ENCODE peak calls at places on chromosome 16, in five cellular contexts. H is hepatocyte; O is DND-41; A is thoracic aorta; W is effector memory CD4-positive, alpha-beta T cell. I is an unnamed sample. For H3K4me1 and H3K36me3, the result is how much of the 10 kb centered on the place peaks cover.

GRCh38 chr16:16067127-16067526 is 117.7 kb downstream of the ABCC1 start:
- DNase-seq in H (no peak), O (no peak), A (peak), W (no peak), I (no peak)

GRCh38 chr16:76108460-76108859 is 168.7 kb upstream of the CNTNAP4 start:
- DNase-seq in H (no peak), O (no peak), A (no peak), W (no peak), I (no peak)

GRCh38 chr16:12423151-12423550 is 380.5 kb downstream of the CPPED1 start:
- DNase-seq in H (no peak), O (no peak), A (no peak), W (no peak), I (no peak)

GRCh38 chr16:70331588-70332358 is 14.9 kb upstream of the DDX19A start:
- DNase-seq in H (no peak), O (peak), A (no peak), W (no peak), I (no peak)

GRCh38 chr16:15521758-15522509 is 87.5 kb downstream of the BMERB1 start:
- DNase-seq in H (no peak), O (no peak), A (no peak), W (no peak), I (no peak)

GRCh38 chr16:54936979-54937672 is 6.5 kb downstream of the IRX5 start:
- DNase-seq in H (peak), O (no peak), A (no peak), W (no peak), I (no peak)

GRCh38 chr16:30381351-30382041 is 865 bp downstream of the SEPTIN1 start:
- DNase-seq in H (no peak), O (peak), A (no peak), W (no peak), I (no peak)

GRCh38 chr16:66469932-66470546 is 42.9 kb downstream of the BEAN1 start:
- DNase-seq in H (no peak), O (no peak), A (no peak), W (no peak), I (no peak)

GRCh38 chr16:66551362-66551761 is 1.0 kb upstream of the CKLF start:
- DNase-seq in H (peak), O (peak), A (no peak), W (peak), I (peak)

GRCh38 chr16:85829751-85830445 is 30.4 kb downstream of the COX4I1 start:
- DNase-seq in H (no peak), O (no peak), A (no peak), W (no peak), I (no peak)

GRCh38 chr16:68823401-68823800 is 19.9 kb upstream of the TANGO6 start:
- DNase-seq in H (peak), O (no peak), A (no peak), W (no peak), I (no peak)

GRCh38 chr16:13835935-13836334 is 84.0 kb upstream of the ERCC4 start:
- DNase-seq in H (no peak), O (no peak), A (no peak), W (no peak), I (no peak)

GRCh38 chr16:1286492-1287094 is 22.8 kb upstream of the UBE2I start:
- DNase-seq in H (no peak), O (no peak), A (no peak), W (no peak), I (no peak)

GRCh38 chr16:86994651-86995171 is 322.5 kb downstream of the C16orf95 start:
- DNase-seq in H (peak), O (no peak), A (no peak), W (no peak), I (no peak)

GRCh38 chr16:23027386-23027785 is 121.9 kb downstream of the USP31 start:
- DNase-seq in H (no peak), O (no peak), A (no peak), W (no peak), I (no peak)

GRCh38 chr16:16031401-16031800 is 82.0 kb downstream of the ABCC1 start:
- DNase-seq in H (no peak), O (no peak), A (no peak), W (no peak), I (no peak)

GRCh38 chr16:1174477-1175357 is 21.8 kb downstream of the CACNA1H start:
- DNase-seq in H (no peak), O (no peak), A (no peak), W (no peak), I (no peak)

GRCh38 chr16:1197237-1197866 is 27.7 kb downstream of the TPSG1 start:
- DNase-seq in H (no peak), O (no peak), A (no peak), W (no peak), I (no peak)

GRCh38 chr16:31875112-31875803 is 1.7 kb downstream of the ZNF267 start:
- DNase-seq in H (no peak), O (no peak), A (no peak), W (no peak), I (no peak)

GRCh38 chr16:51665599-51665998 is 514.5 kb upstream of the SALL1 start:
- DNase-seq in H (no peak), O (no peak), A (no peak), W (no peak), I (no peak)

GRCh38 chr16:30794634-30795033 is 7.6 kb upstream of the ZNF629 start:
- DNase-seq in H (no peak), O (no peak), A (no peak), W (no peak), I (no peak)

GRCh38 chr16:50778284-50779163 is 36.6 kb downstream of the CYLD start:
- DNase-seq in H (no peak), O (no peak), A (no peak), W (no peak), I (no peak)

GRCh38 chr16:68592466-68593337 is 52.4 kb upstream of the CDH3 start:
- DNase-seq in H (no peak), O (no peak), A (no peak), W (no peak), I (no peak)

GRCh38 chr16:85912271-85912974 is 13.5 kb downstream of the IRF8 start:
- DNase-seq in H (peak), O (no peak), A (no peak), W (no peak), I (no peak)

GRCh38 chr16:30409125-30410060 is 2.0 kb downstream of the ZNF771 start:
- DNase-seq in H (peak), O (peak), A (peak), W (peak), I (peak)

GRCh38 chr16:19898924-19899604 is 14.4 kb upstream of the GPRC5B start:
- DNase-seq in H (peak), O (peak), A (no peak), W (no peak), I (peak)

GRCh38 chr16:56671706-56672105 is 2.1 kb downstream of the MT1H start:
- DNase-seq in H (no peak), O (no peak), A (no peak), W (no peak), I (no peak)

GRCh38 chr16:70661534-70661917 is 15.2 kb downstream of the IL34 start:
- DNase-seq in H (no peak), O (no peak), A (no peak), W (no peak), I (no peak)

GRCh38 chr16:58384437-58385055 is 7.7 kb upstream of the GINS3 start:
- DNase-seq in H (no peak), O (no peak), A (no peak), W (no peak), I (no peak)

GRCh38 chr16:68636818-68637217 is 8.3 kb upstream of the CDH3 start:
- DNase-seq in H (no peak), O (no peak), A (no peak), W (no peak), I (no peak)

GRCh38 chr16:4800290-4801041 is 2.0 kb downstream of the ROGDI start:
- DNase-seq in H (no peak), O (no peak), A (no peak), W (no peak), I (no peak)

GRCh38 chr16:88665148-88665547 is 2.3 kb upstream of the MVD start:
- DNase-seq in H (no peak), O (no peak), A (no peak), W (no peak), I (no peak)
- H3K4me3 ChIP-seq in H (no peak), O (no peak), A (no peak), W (no peak), I (no peak)

GRCh38 chr16:80948886-80949502 is 57.7 kb downstream of the CMC2 start:
- DNase-seq in H (peak), O (peak), A (no peak), W (no peak), I (no peak)

GRCh38 chr16:80946481-80946880 is 60.2 kb downstream of the CMC2 start:
- DNase-seq in H (no peak), O (no peak), A (no peak), W (no peak), I (no peak)

GRCh38 chr16:80947708-80948615 is 58.7 kb downstream of the CMC2 start:
- DNase-seq in H (no peak), O (no peak), A (no peak), W (no peak), I (no peak)

GRCh38 chr16:80947239-80947638 is 59.4 kb downstream of the CMC2 start:
- DNase-seq in H (no peak), O (no peak), A (no peak), W (no peak), I (no peak)
- H3K4me1 ChIP-seq in H (under half), O (under half), A (under half), W (under half), I (under half)

DNA sequence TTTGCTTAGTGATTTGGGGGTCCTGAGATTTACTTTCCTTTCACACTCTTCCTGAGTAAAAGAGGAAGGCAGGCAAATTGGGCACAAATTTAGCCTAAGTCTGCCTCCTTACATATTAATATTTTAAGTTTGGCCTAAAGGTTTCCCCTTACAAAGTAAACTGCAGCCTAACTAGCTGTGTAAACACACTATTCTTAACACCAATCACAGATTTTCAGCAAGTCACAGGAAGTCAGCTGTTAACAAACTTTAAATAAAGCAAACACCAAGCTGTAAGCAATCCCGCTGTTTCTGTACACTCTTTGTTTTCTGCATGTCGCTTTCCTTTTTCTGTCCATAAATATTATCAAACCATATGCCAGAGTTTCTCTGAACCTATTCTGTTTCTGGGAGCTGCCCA is 45.1 kb upstream of the ABCC11 start:
- DNase-seq in H (no peak), O (no peak), A (no peak), W (no peak), I (no peak)
- H3K36me3 ChIP-seq in H (under half), O (half or more), A (under half), W (under half), I (under half)

DNA sequence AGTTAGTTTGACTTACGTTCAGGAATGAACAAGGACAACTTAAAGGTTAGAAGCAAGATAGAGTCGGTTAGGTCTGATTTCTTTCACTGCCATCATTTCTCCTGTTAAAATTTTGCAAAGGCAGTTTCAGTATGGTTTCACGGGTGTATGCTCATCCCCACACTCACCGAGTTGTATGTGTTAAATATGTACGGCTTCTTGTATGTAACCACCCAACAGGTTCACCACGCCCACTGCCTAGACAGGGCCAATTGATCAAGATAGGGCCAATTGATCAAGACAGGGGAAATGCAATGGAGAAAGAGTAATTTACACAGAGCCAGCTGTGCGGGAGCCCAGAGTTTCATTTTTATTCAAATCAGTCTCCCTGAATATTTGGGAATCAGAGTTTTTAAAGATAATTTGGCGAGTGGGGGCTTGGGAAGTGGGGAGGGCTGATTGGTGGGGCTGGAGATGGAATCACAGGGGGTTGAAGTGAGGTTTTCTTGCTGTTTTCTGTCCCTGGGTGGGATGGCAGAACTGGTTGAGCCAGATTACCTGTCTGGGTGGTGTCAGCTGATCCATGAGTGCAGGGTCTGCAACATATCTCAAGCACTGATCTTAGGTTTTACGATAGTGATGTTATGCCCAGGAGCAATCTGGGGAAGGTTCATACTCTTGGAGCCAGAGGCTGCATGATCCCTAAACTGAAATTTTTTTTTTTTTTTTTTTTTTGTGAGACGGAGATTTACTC is 62.4 kb upstream of the PLCG2 start:
- DNase-seq in H (no peak), O (no peak), A (no peak), W (no peak), I (no peak)
- H3K4me3 ChIP-seq in H (no peak), O (no peak), A (no peak), W (no peak), I (no peak)